ENCODE peak calls at places on chromosomes 2 and 18, in six cellular contexts. One of them, this sample, is unnamed.

GRCh38 chr2:112692914-112693313 is 27.9 kb upstream of the NT5DC4 start:
- DNase-seq in H1: no peak
- DNase-seq in IMR-90: no peak
- DNase-seq in mesendoderm: no peak
- DNase-seq in neuronal stem cell: no peak
- DNase-seq in H9: no peak
- DNase-seq in this sample: no peak

GRCh38 chr2:152847067-152847466 is 128.6 kb downstream of the ARL6IP6 start:
- DNase-seq in H1: no peak
- DNase-seq in IMR-90: peak
- DNase-seq in mesendoderm: peak
- DNase-seq in neuronal stem cell: no peak
- DNase-seq in H9: no peak
- DNase-seq in this sample: no peak

GRCh38 chr2:183123959-183124221 is 353 bp upstream of the NUP35 start:
- DNase-seq in H1: no peak
- DNase-seq in IMR-90: no peak
- DNase-seq in mesendoderm: no peak
- DNase-seq in neuronal stem cell: no peak
- DNase-seq in H9: no peak
- DNase-seq in this sample: no peak

GRCh38 chr2:133755515-133756311 is 187.4 kb upstream of the NCKAP5 start:
- DNase-seq in H1: no peak
- DNase-seq in IMR-90: peak
- DNase-seq in mesendoderm: no peak
- DNase-seq in neuronal stem cell: peak
- DNase-seq in H9: no peak
- DNase-seq in this sample: no peak

GRCh38 chr18:48892146-48892855 is 58.5 kb downstream of the SMAD7 start:
- DNase-seq in H1: no peak
- DNase-seq in IMR-90: no peak
- DNase-seq in mesendoderm: no peak
- DNase-seq in neuronal stem cell: no peak
- DNase-seq in H9: peak
- DNase-seq in this sample: no peak

GRCh38 chr2:24635181-24635580 is 144.1 kb downstream of the NCOA1 start:
- DNase-seq in H1: no peak
- DNase-seq in IMR-90: peak
- DNase-seq in mesendoderm: no peak
- DNase-seq in neuronal stem cell: no peak
- DNase-seq in H9: no peak
- DNase-seq in this sample: no peak

GRCh38 chr2:215171151-215171550 is 32.7 kb upstream of the ABCA12 start:
- DNase-seq in H1: no peak
- DNase-seq in IMR-90: no peak
- DNase-seq in mesendoderm: no peak
- DNase-seq in neuronal stem cell: no peak
- DNase-seq in H9: no peak
- DNase-seq in this sample: peak

GRCh38 chr2:232890896-232891601 is 21.0 kb downstream of the SNORC start:
- DNase-seq in H1: no peak
- DNase-seq in IMR-90: peak
- DNase-seq in mesendoderm: peak
- DNase-seq in neuronal stem cell: no peak
- DNase-seq in H9: peak
- DNase-seq in this sample: peak

GRCh38 chr2:186255823-186256222 is 230.2 kb upstream of the ZC3H15 start:
- DNase-seq in H1: peak
- DNase-seq in IMR-90: no peak
- DNase-seq in mesendoderm: peak
- DNase-seq in neuronal stem cell: no peak
- DNase-seq in H9: peak
- DNase-seq in this sample: peak

GRCh38 chr18:57925706-57926105 is 118.3 kb upstream of the NEDD4L start:
- DNase-seq in H1: no peak
- DNase-seq in IMR-90: peak
- DNase-seq in mesendoderm: no peak
- DNase-seq in neuronal stem cell: no peak
- DNase-seq in H9: no peak
- DNase-seq in this sample: peak

GRCh38 chr18:7221424-7222155 is 9.3 kb upstream of the LRRC30 start:
- DNase-seq in H1: peak
- DNase-seq in IMR-90: peak
- DNase-seq in mesendoderm: peak
- DNase-seq in neuronal stem cell: peak
- DNase-seq in H9: peak
- DNase-seq in this sample: peak

GRCh38 chr18:12306752-12307151 is 1.3 kb upstream of the TUBB6 start:
- DNase-seq in H1: no peak
- DNase-seq in IMR-90: no peak
- DNase-seq in mesendoderm: no peak
- DNase-seq in neuronal stem cell: no peak
- DNase-seq in H9: no peak
- DNase-seq in this sample: no peak

GRCh38 chr18:12307251-12307736 is 747 bp upstream of the TUBB6 start:
- DNase-seq in H1: no peak
- DNase-seq in IMR-90: peak
- DNase-seq in mesendoderm: peak
- DNase-seq in neuronal stem cell: peak
- DNase-seq in H9: no peak
- DNase-seq in this sample: peak

GRCh38 chr18:12307871-12308385 is at the start of gene TUBB6:
- DNase-seq in H1: no peak
- DNase-seq in IMR-90: peak
- DNase-seq in mesendoderm: peak
- DNase-seq in neuronal stem cell: peak
- DNase-seq in H9: peak
- DNase-seq in this sample: peak

GRCh38 chr18:12309683-12310198 is 1.7 kb downstream of the TUBB6 start:
- DNase-seq in H1: no peak
- DNase-seq in IMR-90: no peak
- DNase-seq in mesendoderm: no peak
- DNase-seq in neuronal stem cell: no peak
- DNase-seq in H9: no peak
- DNase-seq in this sample: no peak

GRCh38 chr18:12308386-12309100 is 502 bp downstream of the TUBB6 start:
- DNase-seq in H1: no peak
- DNase-seq in IMR-90: peak
- DNase-seq in mesendoderm: peak
- DNase-seq in neuronal stem cell: peak
- DNase-seq in H9: peak
- DNase-seq in this sample: peak
- H3K18ac ChIP-seq in H1: peak
- H3K18ac ChIP-seq in IMR-90: peak
- H3K18ac ChIP-seq in mesendoderm: peak
- H3K18ac ChIP-seq in neuronal stem cell: peak
- H3K18ac ChIP-seq in H9: no peak
- H3K18ac ChIP-seq in this sample: peak

GRCh38 chr2:26718949-26719686 is 26.6 kb downstream of the KCNK3 start:
- DNase-seq in H1: no peak
- DNase-seq in IMR-90: no peak
- DNase-seq in mesendoderm: no peak
- DNase-seq in neuronal stem cell: no peak
- DNase-seq in H9: no peak
- DNase-seq in this sample: no peak

GRCh38 chr2:26722328-26722727 is 29.8 kb downstream of the KCNK3 start:
- DNase-seq in H1: no peak
- DNase-seq in IMR-90: no peak
- DNase-seq in mesendoderm: no peak
- DNase-seq in neuronal stem cell: no peak
- DNase-seq in H9: no peak
- DNase-seq in this sample: no peak

GRCh38 chr2:26721267-26722032 is 28.9 kb downstream of the KCNK3 start:
- DNase-seq in H1: no peak
- DNase-seq in IMR-90: no peak
- DNase-seq in mesendoderm: no peak
- DNase-seq in neuronal stem cell: no peak
- DNase-seq in H9: peak
- DNase-seq in this sample: no peak

GRCh38 chr2:26722911-26723310 is 30.4 kb downstream of the KCNK3 start:
- DNase-seq in H1: no peak
- DNase-seq in IMR-90: no peak
- DNase-seq in mesendoderm: no peak
- DNase-seq in neuronal stem cell: no peak
- DNase-seq in H9: no peak
- DNase-seq in this sample: no peak

DNA sequence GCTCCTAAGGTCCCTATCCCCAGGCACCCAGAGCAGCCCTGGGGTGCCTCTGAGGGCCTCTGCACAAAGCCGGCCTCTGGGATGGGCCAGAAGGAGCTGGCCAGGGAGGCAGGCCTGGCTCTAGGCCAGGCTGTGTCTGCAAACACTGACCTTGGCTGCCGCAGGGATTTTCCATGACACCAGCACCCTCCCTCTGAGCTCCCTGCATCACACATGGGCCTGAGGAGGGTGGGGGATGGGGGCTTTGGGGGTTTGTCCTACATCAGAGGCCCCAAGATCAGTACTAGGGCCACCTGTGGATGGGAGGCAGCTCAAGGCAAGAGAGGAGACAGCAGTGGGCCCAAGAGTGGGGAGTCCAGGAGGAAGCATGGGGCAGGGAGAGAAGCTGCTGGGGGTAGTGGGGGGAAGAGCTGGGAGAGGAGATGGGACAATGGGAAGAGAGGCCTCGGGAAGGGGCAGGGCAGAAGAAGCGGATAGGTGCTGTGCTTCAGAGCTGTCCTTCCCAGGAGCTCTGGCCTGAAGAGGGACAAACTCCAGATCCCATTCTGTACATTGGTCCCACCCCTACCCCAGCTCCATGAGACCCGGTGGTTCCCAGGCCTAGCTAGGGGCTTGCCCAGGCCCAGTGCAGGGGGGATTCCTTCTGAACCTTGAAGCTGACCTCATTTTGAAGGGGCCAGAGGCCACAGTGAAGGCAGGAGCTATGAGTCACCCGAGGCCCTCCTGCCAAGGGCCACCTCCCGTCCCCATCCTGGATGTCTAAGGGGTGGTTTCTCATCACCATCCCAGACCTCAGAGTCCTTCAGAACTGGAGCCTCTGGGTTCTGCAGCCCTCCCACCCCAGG is 28.0 kb downstream of the KCNK3 start:
- DNase-seq in H1: no peak
- DNase-seq in IMR-90: peak
- DNase-seq in mesendoderm: peak
- DNase-seq in neuronal stem cell: no peak
- DNase-seq in H9: no peak
- DNase-seq in this sample: peak
- H3K27ac ChIP-seq in H1: no peak
- H3K27ac ChIP-seq in IMR-90: no peak
- H3K27ac ChIP-seq in mesendoderm: no peak
- H3K27ac ChIP-seq in neuronal stem cell: no peak
- H3K27ac ChIP-seq in H9: no peak
- H3K27ac ChIP-seq in this sample: no peak

GRCh38 chr2:54605836-54606235 is 117.6 kb upstream of the EML6 start:
- DNase-seq in H1: no peak
- DNase-seq in IMR-90: peak
- DNase-seq in mesendoderm: no peak
- DNase-seq in neuronal stem cell: no peak
- DNase-seq in H9: no peak
- DNase-seq in this sample: no peak

GRCh38 chr2:54603357-54603756 is 120.1 kb upstream of the EML6 start:
- DNase-seq in H1: no peak
- DNase-seq in IMR-90: peak
- DNase-seq in mesendoderm: no peak
- DNase-seq in neuronal stem cell: no peak
- DNase-seq in H9: no peak
- DNase-seq in this sample: no peak

GRCh38 chr2:54603796-54604195 is 119.7 kb upstream of the EML6 start:
- DNase-seq in H1: no peak
- DNase-seq in IMR-90: no peak
- DNase-seq in mesendoderm: no peak
- DNase-seq in neuronal stem cell: no peak
- DNase-seq in H9: no peak
- DNase-seq in this sample: no peak

GRCh38 chr2:54606393-54606973 is 117.0 kb upstream of the EML6 start:
- DNase-seq in H1: no peak
- DNase-seq in IMR-90: no peak
- DNase-seq in mesendoderm: no peak
- DNase-seq in neuronal stem cell: no peak
- DNase-seq in H9: no peak
- DNase-seq in this sample: no peak

DNA sequence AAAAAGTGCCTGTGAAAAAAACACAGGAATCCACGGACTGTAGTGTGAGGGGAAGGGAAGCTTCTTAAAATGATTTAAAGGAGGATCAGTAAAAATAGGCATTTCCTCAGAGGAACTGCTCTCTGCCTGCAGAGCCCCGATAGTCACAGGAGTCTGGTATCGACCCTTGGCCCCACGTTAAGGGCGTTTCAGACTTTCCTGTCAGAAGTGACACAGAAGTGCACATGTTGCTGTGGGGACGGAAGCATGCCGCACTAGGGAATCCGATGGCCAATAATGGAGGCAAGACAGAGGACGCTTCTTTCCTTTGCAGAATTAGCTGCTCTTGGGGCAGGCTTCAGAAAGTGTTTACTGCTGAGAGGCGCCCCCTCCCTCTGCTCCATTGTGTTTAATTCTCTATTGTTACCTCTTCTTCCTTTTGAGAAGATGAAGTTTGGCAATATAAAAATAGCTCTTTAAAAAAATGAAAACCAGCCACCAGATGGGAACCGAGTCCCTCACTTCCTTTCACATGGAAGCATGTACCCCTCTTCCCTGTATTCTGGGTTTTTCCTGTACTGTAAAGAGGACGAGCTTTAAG is 118.6 kb upstream of the EML6 start:
- DNase-seq in H1: no peak
- DNase-seq in IMR-90: no peak
- DNase-seq in mesendoderm: no peak
- DNase-seq in neuronal stem cell: no peak
- DNase-seq in H9: no peak
- DNase-seq in this sample: no peak
- H2AK5ac ChIP-seq in H1: no peak
- H2AK5ac ChIP-seq in IMR-90: no peak
- H2AK5ac ChIP-seq in mesendoderm: no peak
- H2AK5ac ChIP-seq in neuronal stem cell: no peak
- H2AK5ac ChIP-seq in H9: no peak
- H2AK5ac ChIP-seq in this sample: no peak

GRCh38 chr18:8707946-8708345 is 2.6 kb downstream of the MTCL1 start:
- DNase-seq in H1: no peak
- DNase-seq in IMR-90: peak
- DNase-seq in mesendoderm: peak
- DNase-seq in neuronal stem cell: no peak
- DNase-seq in H9: no peak
- DNase-seq in this sample: peak

GRCh38 chr18:8706545-8706980 is 1.2 kb downstream of the MTCL1 start:
- DNase-seq in H1: no peak
- DNase-seq in IMR-90: peak
- DNase-seq in mesendoderm: no peak
- DNase-seq in neuronal stem cell: no peak
- DNase-seq in H9: no peak
- DNase-seq in this sample: no peak

GRCh38 chr18:8706981-8707940 is 1.9 kb downstream of the MTCL1 start:
- DNase-seq in H1: no peak
- DNase-seq in IMR-90: peak
- DNase-seq in mesendoderm: peak
- DNase-seq in neuronal stem cell: no peak
- DNase-seq in H9: peak
- DNase-seq in this sample: peak

GRCh38 chr18:8709248-8710059 is 4.1 kb downstream of the MTCL1 start:
- DNase-seq in H1: no peak
- DNase-seq in IMR-90: no peak
- DNase-seq in mesendoderm: no peak
- DNase-seq in neuronal stem cell: no peak
- DNase-seq in H9: no peak
- DNase-seq in this sample: no peak

GRCh38 chr18:8708670-8709069 is 3.3 kb downstream of the MTCL1 start:
- DNase-seq in H1: no peak
- DNase-seq in IMR-90: no peak
- DNase-seq in mesendoderm: no peak
- DNase-seq in neuronal stem cell: no peak
- DNase-seq in H9: no peak
- DNase-seq in this sample: no peak
- H3K18ac ChIP-seq in H1: peak
- H3K18ac ChIP-seq in IMR-90: no peak
- H3K18ac ChIP-seq in mesendoderm: no peak
- H3K18ac ChIP-seq in neuronal stem cell: no peak
- H3K18ac ChIP-seq in H9: no peak
- H3K18ac ChIP-seq in this sample: no peak

This sample was measured in trophoblast cell.